ENCODE peak calls at places on chromosome 20, in seven cellular contexts. A, V, U, C, E, W and O are unnamed samples.

GRCh38 chr20:60262967-60263603 is 304.9 kb downstream of the CDH26 start:
- DNase-seq in A (peak), V (peak), U (no peak), C (peak), E (peak), W (peak), O (peak)

GRCh38 chr20:43963872-43964791 is 49.5 kb downstream of the TOX2 start:
- DNase-seq in A (no peak), V (no peak), U (no peak), C (no peak), E (peak), W (no peak), O (peak)

GRCh38 chr20:23644159-23644558 is 6.4 kb upstream of the CST3 start:
- DNase-seq in A (no peak), V (no peak), U (no peak), C (no peak), E (no peak), W (no peak), O (no peak)

GRCh38 chr20:62771396-62772102 is 24.7 kb upstream of the MRGBP start:
- DNase-seq in A (no peak), V (no peak), U (no peak), C (no peak), E (no peak), W (no peak), O (no peak)

GRCh38 chr20:23013429-23013828 is 21.7 kb upstream of the SSTR4 start:
- DNase-seq in A (no peak), V (no peak), U (no peak), C (no peak), E (no peak), W (no peak), O (no peak)

GRCh38 chr20:19816386-19816785 is 58.3 kb downstream of the RIN2 start:
- DNase-seq in A (no peak), V (no peak), U (no peak), C (no peak), E (no peak), W (no peak), O (no peak)

GRCh38 chr20:64083380-64084208 is 604 bp downstream of the LKAAEAR1 start:
- DNase-seq in A (peak), V (peak), U (peak), C (peak), E (peak), W (no peak), O (peak)

GRCh38 chr20:57350086-57350710 is 857 bp upstream of the RAE1 start:
- DNase-seq in A (no peak), V (no peak), U (no peak), C (no peak), E (no peak), W (no peak), O (no peak)

GRCh38 chr20:36827541-36828279 is 48.2 kb upstream of the TLDC2 start:
- DNase-seq in A (no peak), V (no peak), U (no peak), C (no peak), E (no peak), W (no peak), O (no peak)

GRCh38 chr20:51493346-51493791 is 49.1 kb downstream of the NFATC2 start:
- DNase-seq in A (no peak), V (peak), U (no peak), C (no peak), E (peak), W (no peak), O (no peak)

GRCh38 chr20:20824924-20825584 is 112.6 kb upstream of the RALGAPA2 start:
- DNase-seq in A (no peak), V (peak), U (no peak), C (peak), E (peak), W (peak), O (peak)